ENCODE peak calls at places on chromosomes 4 and X, in nine cellular contexts. One of them, this sample, is unnamed. For H3K4me1, the result is how much of the 10 kb centered on the place peaks cover.

GRCh38 chr4:175560628-175561027 is 251.4 kb downstream of the GPM6A start:
- DNase-seq in transverse colon: no peak
- DNase-seq in heart left ventricle: no peak
- DNase-seq in tibial nerve: no peak
- DNase-seq in A549: peak
- DNase-seq in HCT116: peak
- DNase-seq in ovary: no peak
- DNase-seq in breast epithelium: no peak
- DNase-seq in IMR-90: peak
- DNase-seq in this sample: no peak

GRCh38 chrX:110569506-110569905 is 210.9 kb downstream of the RTL9 start:
- DNase-seq in tibial nerve: no peak
- DNase-seq in ovary: no peak
- DNase-seq in heart left ventricle: no peak
- DNase-seq in IMR-90: no peak
- DNase-seq in A549: no peak
- DNase-seq in HCT116: no peak
- DNase-seq in breast epithelium: no peak
- DNase-seq in transverse colon: no peak
- DNase-seq in this sample: no peak

GRCh38 chr4:39812500-39812899 is 114.6 kb downstream of the UBE2K start:
- DNase-seq in ovary: no peak
- DNase-seq in A549: no peak
- DNase-seq in HCT116: no peak
- DNase-seq in IMR-90: no peak
- DNase-seq in breast epithelium: no peak
- DNase-seq in transverse colon: no peak
- DNase-seq in heart left ventricle: no peak
- DNase-seq in tibial nerve: no peak
- DNase-seq in this sample: no peak

GRCh38 chr4:32706893-32707292 is 1986.7 kb downstream of the PCDH7 start:
- DNase-seq in A549: no peak
- DNase-seq in HCT116: no peak
- DNase-seq in tibial nerve: no peak
- DNase-seq in transverse colon: no peak
- DNase-seq in IMR-90: no peak
- DNase-seq in breast epithelium: no peak
- DNase-seq in ovary: no peak
- DNase-seq in heart left ventricle: no peak
- DNase-seq in this sample: no peak

GRCh38 chr4:15130441-15130840 is 128.2 kb downstream of the CPEB2 start:
- DNase-seq in transverse colon: no peak
- DNase-seq in IMR-90: no peak
- DNase-seq in ovary: no peak
- DNase-seq in heart left ventricle: no peak
- DNase-seq in A549: no peak
- DNase-seq in breast epithelium: no peak
- DNase-seq in HCT116: no peak
- DNase-seq in tibial nerve: no peak
- DNase-seq in this sample: no peak

GRCh38 chrX:120251471-120252011 is 929 bp downstream of the ZBTB33 start:
- DNase-seq in heart left ventricle: peak
- DNase-seq in ovary: peak
- DNase-seq in breast epithelium: peak
- DNase-seq in transverse colon: peak
- DNase-seq in tibial nerve: peak
- DNase-seq in A549: peak
- DNase-seq in IMR-90: peak
- DNase-seq in HCT116: no peak
- DNase-seq in this sample: peak

GRCh38 chr4:74503580-74503979 is 58.6 kb downstream of the AREG start:
- DNase-seq in HCT116: no peak
- DNase-seq in breast epithelium: no peak
- DNase-seq in tibial nerve: no peak
- DNase-seq in ovary: no peak
- DNase-seq in IMR-90: peak
- DNase-seq in A549: no peak
- DNase-seq in heart left ventricle: no peak
- DNase-seq in transverse colon: no peak
- DNase-seq in this sample: no peak

GRCh38 chr4:162234595-162234994 is 70.8 kb upstream of the FSTL5 start:
- DNase-seq in breast epithelium: no peak
- DNase-seq in A549: no peak
- DNase-seq in HCT116: no peak
- DNase-seq in heart left ventricle: no peak
- DNase-seq in IMR-90: no peak
- DNase-seq in ovary: no peak
- DNase-seq in transverse colon: no peak
- DNase-seq in tibial nerve: no peak
- DNase-seq in this sample: no peak

GRCh38 chr4:104907991-104908390 is 238.7 kb upstream of the TET2 start:
- DNase-seq in IMR-90: no peak
- DNase-seq in transverse colon: no peak
- DNase-seq in ovary: no peak
- DNase-seq in A549: no peak
- DNase-seq in HCT116: no peak
- DNase-seq in breast epithelium: no peak
- DNase-seq in heart left ventricle: no peak
- DNase-seq in tibial nerve: no peak
- DNase-seq in this sample: no peak

GRCh38 chrX:153304988-153305736 is 16.4 kb downstream of the PNMA6F start:
- DNase-seq in breast epithelium: no peak
- DNase-seq in A549: no peak
- DNase-seq in heart left ventricle: no peak
- DNase-seq in transverse colon: no peak
- DNase-seq in ovary: no peak
- DNase-seq in tibial nerve: no peak
- DNase-seq in HCT116: no peak
- DNase-seq in IMR-90: no peak
- DNase-seq in this sample: no peak

GRCh38 chr4:6225469-6225868 is 25.1 kb upstream of the JAKMIP1 start:
- DNase-seq in A549: no peak
- DNase-seq in tibial nerve: no peak
- DNase-seq in heart left ventricle: no peak
- DNase-seq in breast epithelium: no peak
- DNase-seq in HCT116: no peak
- DNase-seq in IMR-90: peak
- DNase-seq in ovary: no peak
- DNase-seq in transverse colon: no peak
- DNase-seq in this sample: peak

GRCh38 chr4:15912236-15912635 is 26.3 kb downstream of the FGFBP1 start:
- DNase-seq in IMR-90: no peak
- DNase-seq in A549: no peak
- DNase-seq in heart left ventricle: no peak
- DNase-seq in transverse colon: no peak
- DNase-seq in ovary: no peak
- DNase-seq in HCT116: no peak
- DNase-seq in breast epithelium: no peak
- DNase-seq in tibial nerve: no peak
- DNase-seq in this sample: no peak

DNA sequence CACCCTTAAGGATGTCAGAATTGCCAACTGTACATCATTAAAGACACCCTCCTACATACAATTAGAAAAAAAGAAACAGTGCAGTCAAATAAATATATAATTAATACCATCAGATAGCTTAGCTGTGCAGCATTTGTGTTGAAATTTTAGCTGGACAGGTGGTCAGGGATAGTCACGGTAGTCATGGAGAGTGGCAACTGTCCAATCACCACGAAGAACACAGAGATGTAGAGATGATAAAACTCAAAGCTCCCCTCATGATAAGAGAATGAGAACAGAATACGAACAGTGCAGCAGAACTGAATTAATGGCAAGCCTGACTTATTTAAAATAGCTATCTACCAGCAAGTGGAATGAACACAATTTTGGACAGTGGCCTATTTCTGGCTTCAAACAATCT is 27.2 kb downstream of the SLC39A8 start:
- DNase-seq in HCT116: no peak
- DNase-seq in heart left ventricle: no peak
- DNase-seq in A549: no peak
- DNase-seq in breast epithelium: no peak
- DNase-seq in transverse colon: no peak
- DNase-seq in tibial nerve: no peak
- DNase-seq in ovary: no peak
- DNase-seq in IMR-90: no peak
- DNase-seq in this sample: no peak
- H3K4me1 ChIP-seq in HCT116: under half
- H3K4me1 ChIP-seq in heart left ventricle: under half
- H3K4me1 ChIP-seq in A549: under half
- H3K4me1 ChIP-seq in breast epithelium: under half
- H3K4me1 ChIP-seq in transverse colon: under half
- H3K4me1 ChIP-seq in tibial nerve: under half
- H3K4me1 ChIP-seq in ovary: under half
- H3K4me1 ChIP-seq in IMR-90: under half
- H3K4me1 ChIP-seq in this sample: under half

GRCh38 chr4:151013491-151013890 is 1.6 kb downstream of the LRBA start:
- DNase-seq in HCT116: no peak
- DNase-seq in A549: no peak
- DNase-seq in heart left ventricle: no peak
- DNase-seq in breast epithelium: no peak
- DNase-seq in ovary: no peak
- DNase-seq in transverse colon: no peak
- DNase-seq in tibial nerve: no peak
- DNase-seq in IMR-90: no peak
- DNase-seq in this sample: no peak

GRCh38 chr4:151012836-151013235 is 2.2 kb downstream of the LRBA start:
- DNase-seq in A549: no peak
- DNase-seq in IMR-90: no peak
- DNase-seq in heart left ventricle: no peak
- DNase-seq in ovary: no peak
- DNase-seq in tibial nerve: no peak
- DNase-seq in transverse colon: peak
- DNase-seq in HCT116: peak
- DNase-seq in breast epithelium: no peak
- DNase-seq in this sample: no peak

GRCh38 chr4:151014521-151015457 is at the start of gene LRBA:
- DNase-seq in heart left ventricle: peak
- DNase-seq in IMR-90: peak
- DNase-seq in ovary: peak
- DNase-seq in breast epithelium: peak
- DNase-seq in transverse colon: peak
- DNase-seq in HCT116: peak
- DNase-seq in A549: peak
- DNase-seq in tibial nerve: peak
- DNase-seq in this sample: peak

GRCh38 chr4:151013944-151014343 is 1.1 kb downstream of the LRBA start:
- DNase-seq in IMR-90: no peak
- DNase-seq in transverse colon: no peak
- DNase-seq in ovary: no peak
- DNase-seq in breast epithelium: no peak
- DNase-seq in A549: no peak
- DNase-seq in heart left ventricle: no peak
- DNase-seq in HCT116: no peak
- DNase-seq in tibial nerve: no peak
- DNase-seq in this sample: no peak

GRCh38 chr4:151015458-151016344 is 617 bp upstream of the LRBA start:
- DNase-seq in tibial nerve: peak
- DNase-seq in breast epithelium: peak
- DNase-seq in ovary: peak
- DNase-seq in heart left ventricle: peak
- DNase-seq in HCT116: peak
- DNase-seq in IMR-90: peak
- DNase-seq in transverse colon: peak
- DNase-seq in A549: peak
- DNase-seq in this sample: peak
- TF ChIP-seq POLR2A in tibial nerve: peak
- TF ChIP-seq POLR2A in breast epithelium: no peak
- TF ChIP-seq POLR2A in ovary: peak
- TF ChIP-seq POLR2A in heart left ventricle: no peak
- TF ChIP-seq POLR2A in HCT116: peak
- TF ChIP-seq POLR2A in IMR-90: no peak
- TF ChIP-seq POLR2A in transverse colon: peak
- TF ChIP-seq POLR2A in A549: peak
- TF ChIP-seq POLR2A in this sample: no peak

DNA sequence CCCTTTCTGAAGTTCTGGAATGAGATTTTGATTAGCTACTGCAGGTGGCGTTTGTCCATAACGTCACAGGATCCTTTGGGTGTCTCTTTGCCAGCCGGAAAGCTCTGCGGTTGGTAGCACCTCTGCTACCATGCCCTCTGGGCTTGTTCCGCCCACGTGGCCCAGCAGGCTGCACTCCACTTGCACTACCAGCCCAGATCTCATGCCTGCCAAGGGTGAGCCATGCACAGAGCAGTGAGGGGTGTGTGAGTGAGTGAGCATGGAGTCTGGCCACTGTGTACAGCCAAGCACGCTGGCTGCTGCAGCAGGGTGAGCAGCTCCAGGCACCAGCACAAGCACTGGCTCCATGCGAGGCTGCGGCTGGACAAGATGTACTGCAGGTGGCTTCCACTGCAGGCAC is 6.6 kb upstream of the HNRNPD start:
- DNase-seq in transverse colon: no peak
- DNase-seq in A549: no peak
- DNase-seq in breast epithelium: peak
- DNase-seq in HCT116: peak
- DNase-seq in tibial nerve: no peak
- DNase-seq in heart left ventricle: peak
- DNase-seq in ovary: no peak
- DNase-seq in IMR-90: no peak
- DNase-seq in this sample: no peak
- TF ChIP-seq CTCF in transverse colon: no peak
- TF ChIP-seq CTCF in A549: no peak
- TF ChIP-seq CTCF in breast epithelium: peak
- TF ChIP-seq CTCF in HCT116: peak
- TF ChIP-seq CTCF in tibial nerve: no peak
- TF ChIP-seq CTCF in heart left ventricle: no peak
- TF ChIP-seq CTCF in ovary: no peak
- TF ChIP-seq CTCF in IMR-90: no peak
- TF ChIP-seq CTCF in this sample: no peak

DNA sequence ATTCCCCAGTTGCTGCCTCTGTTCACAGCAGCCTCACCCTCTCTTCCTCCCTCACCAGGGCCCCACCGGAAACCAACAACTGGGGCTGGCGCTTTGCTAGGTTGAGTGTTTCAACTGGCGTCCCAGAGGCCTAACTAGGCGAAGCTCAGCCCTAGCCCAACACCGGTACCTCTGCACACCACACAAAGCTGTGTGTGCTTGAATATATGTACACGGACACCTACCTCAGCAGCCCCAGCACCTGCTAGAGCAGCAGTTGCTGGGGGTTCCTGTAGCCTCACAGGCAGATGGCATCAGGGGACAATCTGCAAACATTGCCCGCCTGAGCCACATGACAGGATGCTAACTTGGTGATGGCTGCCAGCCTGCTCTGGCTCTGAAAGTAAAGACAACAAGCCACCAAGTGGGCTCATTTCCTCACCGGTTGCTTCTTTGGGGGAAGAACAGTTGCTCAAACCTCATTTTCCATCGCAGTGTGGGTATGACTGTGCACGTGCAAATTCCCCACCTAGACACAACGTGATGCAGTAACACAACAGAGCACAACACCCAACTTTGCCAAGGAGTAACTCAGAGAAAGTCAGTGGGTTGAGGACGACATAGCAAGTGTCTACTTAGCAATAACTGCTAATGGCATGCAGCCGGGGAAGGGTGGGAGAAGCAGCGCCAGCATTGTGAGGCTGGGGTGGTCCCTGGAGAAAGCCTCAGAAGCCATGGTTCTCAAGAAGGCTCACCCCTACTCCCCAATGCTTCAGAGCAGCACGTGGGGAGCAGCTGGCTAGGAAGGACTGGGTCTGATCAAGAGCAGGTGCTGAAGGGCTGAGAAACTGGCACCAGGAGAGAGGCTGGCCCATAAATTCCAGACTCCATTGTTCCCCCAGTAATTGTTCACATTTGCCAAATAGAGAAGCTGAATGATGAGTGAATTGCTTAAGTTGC is 139.5 kb downstream of the SH3KBP1 start:
- DNase-seq in transverse colon: peak
- DNase-seq in ovary: no peak
- DNase-seq in breast epithelium: no peak
- DNase-seq in heart left ventricle: peak
- DNase-seq in A549: no peak
- DNase-seq in tibial nerve: no peak
- DNase-seq in IMR-90: no peak
- DNase-seq in HCT116: no peak
- DNase-seq in this sample: no peak
- H3K4me1 ChIP-seq in transverse colon: under half
- H3K4me1 ChIP-seq in ovary: under half
- H3K4me1 ChIP-seq in breast epithelium: under half
- H3K4me1 ChIP-seq in heart left ventricle: under half
- H3K4me1 ChIP-seq in A549: under half
- H3K4me1 ChIP-seq in tibial nerve: under half
- H3K4me1 ChIP-seq in IMR-90: under half
- H3K4me1 ChIP-seq in HCT116: under half
- H3K4me1 ChIP-seq in this sample: under half